ENCODE peak calls at places on chromosomes 11 and 22, in nine cellular contexts. One of them, this sample, is unnamed. For H3K36me3 and H3K9me3, the result is how much of the 10 kb centered on the place peaks cover.

GRCh38 chr22:26671317-26672059 is 14.1 kb downstream of the MIAT start:
- DNase-seq in HCT116: no peak
- DNase-seq in testis: no peak
- DNase-seq in Peyer's patch: peak
- DNase-seq in IMR-90: no peak
- DNase-seq in prostate gland: peak
- DNase-seq in suprapubic skin: peak
- DNase-seq in ovary: peak
- DNase-seq in heart left ventricle: peak
- DNase-seq in this sample: peak

GRCh38 chr22:43262990-43263644 is 76.2 kb upstream of the TTLL12 start:
- DNase-seq in HCT116: no peak
- DNase-seq in testis: no peak
- DNase-seq in Peyer's patch: peak
- DNase-seq in IMR-90: no peak
- DNase-seq in prostate gland: no peak
- DNase-seq in suprapubic skin: no peak
- DNase-seq in ovary: peak
- DNase-seq in heart left ventricle: peak
- DNase-seq in this sample: peak

GRCh38 chr22:19178065-19178658 is 374 bp downstream of the SLC25A1 start:
- DNase-seq in HCT116: no peak
- DNase-seq in testis: peak
- DNase-seq in Peyer's patch: peak
- DNase-seq in IMR-90: peak
- DNase-seq in prostate gland: no peak
- DNase-seq in suprapubic skin: no peak
- DNase-seq in ovary: no peak
- DNase-seq in heart left ventricle: peak
- DNase-seq in this sample: peak

GRCh38 chr22:18112440-18112839 is 1.8 kb downstream of the TUBA8 start:
- DNase-seq in HCT116: no peak
- DNase-seq in testis: no peak
- DNase-seq in Peyer's patch: no peak
- DNase-seq in IMR-90: no peak
- DNase-seq in prostate gland: no peak
- DNase-seq in suprapubic skin: no peak
- DNase-seq in ovary: no peak
- DNase-seq in heart left ventricle: no peak
- DNase-seq in this sample: no peak

GRCh38 chr11:28268925-28269324 is 160.7 kb downstream of the METTL15 start:
- DNase-seq in HCT116: no peak
- DNase-seq in testis: no peak
- DNase-seq in Peyer's patch: no peak
- DNase-seq in IMR-90: no peak
- DNase-seq in prostate gland: no peak
- DNase-seq in suprapubic skin: no peak
- DNase-seq in ovary: no peak
- DNase-seq in heart left ventricle: no peak
- DNase-seq in this sample: no peak

GRCh38 chr11:101583180-101584128 is at the start of gene TRPC6:
- DNase-seq in HCT116: no peak
- DNase-seq in testis: peak
- DNase-seq in Peyer's patch: no peak
- DNase-seq in IMR-90: peak
- DNase-seq in prostate gland: peak
- DNase-seq in suprapubic skin: peak
- DNase-seq in ovary: peak
- DNase-seq in heart left ventricle: peak
- DNase-seq in this sample: no peak

GRCh38 chr11:76208829-76209670 is 2.7 kb upstream of the WNT11 start:
- DNase-seq in HCT116: no peak
- DNase-seq in testis: peak
- DNase-seq in Peyer's patch: peak
- DNase-seq in IMR-90: peak
- DNase-seq in prostate gland: peak
- DNase-seq in suprapubic skin: peak
- DNase-seq in ovary: peak
- DNase-seq in heart left ventricle: peak
- DNase-seq in this sample: peak

GRCh38 chr11:298406-299065 is 790 bp downstream of the IFITM5 start:
- DNase-seq in HCT116: no peak
- DNase-seq in testis: no peak
- DNase-seq in Peyer's patch: peak
- DNase-seq in IMR-90: no peak
- DNase-seq in prostate gland: no peak
- DNase-seq in suprapubic skin: peak
- DNase-seq in ovary: peak
- DNase-seq in heart left ventricle: no peak
- DNase-seq in this sample: no peak

GRCh38 chr11:86696004-86696403 is 23.6 kb upstream of the ME3 start:
- DNase-seq in HCT116: peak
- DNase-seq in testis: no peak
- DNase-seq in Peyer's patch: no peak
- DNase-seq in IMR-90: peak
- DNase-seq in prostate gland: no peak
- DNase-seq in suprapubic skin: no peak
- DNase-seq in ovary: no peak
- DNase-seq in heart left ventricle: no peak
- DNase-seq in this sample: no peak

GRCh38 chr22:42891008-42891407 is 33.9 kb upstream of the ARFGAP3 start:
- DNase-seq in HCT116: no peak
- DNase-seq in testis: no peak
- DNase-seq in Peyer's patch: no peak
- DNase-seq in IMR-90: no peak
- DNase-seq in prostate gland: no peak
- DNase-seq in suprapubic skin: no peak
- DNase-seq in ovary: no peak
- DNase-seq in heart left ventricle: no peak
- DNase-seq in this sample: no peak

GRCh38 chr11:11709447-11710239 is 87.8 kb upstream of the GALNT18 start:
- DNase-seq in HCT116: no peak
- DNase-seq in testis: no peak
- DNase-seq in Peyer's patch: no peak
- DNase-seq in IMR-90: no peak
- DNase-seq in prostate gland: no peak
- DNase-seq in suprapubic skin: no peak
- DNase-seq in ovary: no peak
- DNase-seq in heart left ventricle: no peak
- DNase-seq in this sample: no peak

GRCh38 chr11:20367313-20367948 is 3.9 kb downstream of the HTATIP2 start:
- DNase-seq in HCT116: peak
- DNase-seq in testis: no peak
- DNase-seq in Peyer's patch: peak
- DNase-seq in IMR-90: peak
- DNase-seq in prostate gland: no peak
- DNase-seq in suprapubic skin: no peak
- DNase-seq in ovary: peak
- DNase-seq in heart left ventricle: no peak
- DNase-seq in this sample: peak

GRCh38 chr22:18000441-18001039 is 23.8 kb downstream of the MICAL3 start:
- DNase-seq in HCT116: no peak
- DNase-seq in testis: peak
- DNase-seq in Peyer's patch: peak
- DNase-seq in IMR-90: no peak
- DNase-seq in prostate gland: peak
- DNase-seq in suprapubic skin: peak
- DNase-seq in ovary: peak
- DNase-seq in heart left ventricle: no peak
- DNase-seq in this sample: no peak

GRCh38 chr22:27317961-27318360 is 483.6 kb downstream of the MN1 start:
- DNase-seq in HCT116: no peak
- DNase-seq in testis: no peak
- DNase-seq in Peyer's patch: no peak
- DNase-seq in IMR-90: no peak
- DNase-seq in prostate gland: no peak
- DNase-seq in suprapubic skin: no peak
- DNase-seq in ovary: no peak
- DNase-seq in heart left ventricle: no peak
- DNase-seq in this sample: no peak

GRCh38 chr11:2913029-2913431 is 16.2 kb downstream of the PHLDA2 start:
- DNase-seq in HCT116: no peak
- DNase-seq in testis: no peak
- DNase-seq in Peyer's patch: no peak
- DNase-seq in IMR-90: peak
- DNase-seq in prostate gland: no peak
- DNase-seq in suprapubic skin: no peak
- DNase-seq in ovary: no peak
- DNase-seq in heart left ventricle: no peak
- DNase-seq in this sample: no peak

GRCh38 chr11:120167659-120168058 is 29.7 kb upstream of the TRIM29 start:
- DNase-seq in HCT116: no peak
- DNase-seq in testis: no peak
- DNase-seq in Peyer's patch: no peak
- DNase-seq in IMR-90: no peak
- DNase-seq in prostate gland: no peak
- DNase-seq in suprapubic skin: no peak
- DNase-seq in ovary: no peak
- DNase-seq in heart left ventricle: no peak
- DNase-seq in this sample: no peak

GRCh38 chr11:122468965-122469364 is 186.6 kb upstream of the UBASH3B start:
- DNase-seq in HCT116: no peak
- DNase-seq in testis: no peak
- DNase-seq in Peyer's patch: no peak
- DNase-seq in IMR-90: no peak
- DNase-seq in prostate gland: no peak
- DNase-seq in suprapubic skin: no peak
- DNase-seq in ovary: no peak
- DNase-seq in heart left ventricle: no peak
- DNase-seq in this sample: no peak

GRCh38 chr22:23274891-23275694 is 94.8 kb downstream of the BCR start:
- DNase-seq in HCT116: no peak
- DNase-seq in testis: no peak
- DNase-seq in Peyer's patch: no peak
- DNase-seq in IMR-90: no peak
- DNase-seq in prostate gland: no peak
- DNase-seq in suprapubic skin: no peak
- DNase-seq in ovary: no peak
- DNase-seq in heart left ventricle: no peak
- DNase-seq in this sample: no peak

GRCh38 chr11:69638941-69639681 is 1.8 kb upstream of the CCND1 start:
- DNase-seq in HCT116: peak
- DNase-seq in testis: peak
- DNase-seq in Peyer's patch: peak
- DNase-seq in IMR-90: peak
- DNase-seq in prostate gland: peak
- DNase-seq in suprapubic skin: peak
- DNase-seq in ovary: peak
- DNase-seq in heart left ventricle: peak
- DNase-seq in this sample: peak

GRCh38 chr11:47233989-47234668 is 14.5 kb downstream of the ACP2 start:
- DNase-seq in HCT116: no peak
- DNase-seq in testis: peak
- DNase-seq in Peyer's patch: no peak
- DNase-seq in IMR-90: peak
- DNase-seq in prostate gland: no peak
- DNase-seq in suprapubic skin: no peak
- DNase-seq in ovary: no peak
- DNase-seq in heart left ventricle: peak
- DNase-seq in this sample: no peak

DNA sequence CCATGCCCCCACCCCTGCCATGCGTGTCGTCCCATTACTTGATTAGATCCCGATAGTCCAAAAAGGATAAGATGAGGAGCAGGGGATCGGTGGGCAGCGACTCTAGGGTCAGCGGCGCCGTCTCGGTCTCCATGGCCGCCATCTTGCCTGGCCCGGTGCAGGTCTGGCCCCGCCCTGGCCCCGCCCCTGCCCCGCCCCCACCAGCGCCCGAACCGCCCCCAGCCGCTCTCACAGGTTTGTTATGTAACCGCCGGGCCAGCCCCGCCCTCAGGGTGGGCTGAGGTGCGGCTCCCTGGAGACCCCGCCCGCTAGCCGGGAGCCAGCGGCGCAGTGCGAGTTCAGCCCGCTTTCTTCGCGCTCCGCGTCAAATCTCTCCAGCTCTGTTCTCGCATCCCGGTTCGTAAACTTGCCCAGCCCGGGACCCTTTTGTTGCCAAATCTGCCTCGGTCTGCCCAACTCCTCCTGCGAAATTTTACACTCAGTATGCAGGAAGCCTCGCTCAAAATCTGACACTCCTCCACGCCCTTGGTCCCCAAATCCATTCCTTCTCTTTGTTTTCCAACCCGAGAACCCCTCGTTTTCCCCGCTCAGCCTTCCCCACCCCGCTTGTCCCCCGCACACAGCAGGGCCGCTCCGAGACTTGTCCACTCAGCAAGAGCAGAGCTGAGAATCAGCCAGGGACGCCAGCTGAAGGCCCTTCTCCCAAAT is at the start of gene FBXO3:
- DNase-seq in HCT116: peak
- DNase-seq in testis: peak
- DNase-seq in Peyer's patch: peak
- DNase-seq in IMR-90: peak
- DNase-seq in prostate gland: peak
- DNase-seq in suprapubic skin: peak
- DNase-seq in ovary: peak
- DNase-seq in heart left ventricle: peak
- DNase-seq in this sample: peak
- TF ChIP-seq POLR2A in HCT116: peak
- TF ChIP-seq POLR2A in testis: no peak
- TF ChIP-seq POLR2A in Peyer's patch: no peak
- TF ChIP-seq POLR2A in IMR-90: peak
- TF ChIP-seq POLR2A in prostate gland: no peak
- TF ChIP-seq POLR2A in suprapubic skin: no peak
- TF ChIP-seq POLR2A in ovary: no peak
- TF ChIP-seq POLR2A in heart left ventricle: no peak
- TF ChIP-seq POLR2A in this sample: no peak

GRCh38 chr11:9581556-9582161 is 8.2 kb downstream of the WEE1 start:
- DNase-seq in HCT116: no peak
- DNase-seq in testis: no peak
- DNase-seq in Peyer's patch: no peak
- DNase-seq in IMR-90: no peak
- DNase-seq in prostate gland: no peak
- DNase-seq in suprapubic skin: no peak
- DNase-seq in ovary: no peak
- DNase-seq in heart left ventricle: no peak
- DNase-seq in this sample: no peak
- H3K36me3 ChIP-seq in HCT116: half or more
- H3K36me3 ChIP-seq in testis: under half
- H3K36me3 ChIP-seq in Peyer's patch: under half
- H3K36me3 ChIP-seq in IMR-90: under half
- H3K36me3 ChIP-seq in prostate gland: under half
- H3K36me3 ChIP-seq in suprapubic skin: half or more
- H3K36me3 ChIP-seq in ovary: under half
- H3K36me3 ChIP-seq in heart left ventricle: half or more
- H3K36me3 ChIP-seq in this sample: half or more

GRCh38 chr11:58772719-58773285 is 41.1 kb upstream of the GLYAT start:
- DNase-seq in HCT116: no peak
- DNase-seq in testis: no peak
- DNase-seq in Peyer's patch: no peak
- DNase-seq in IMR-90: no peak
- DNase-seq in prostate gland: no peak
- DNase-seq in suprapubic skin: no peak
- DNase-seq in ovary: no peak
- DNase-seq in heart left ventricle: no peak
- DNase-seq in this sample: no peak
- H3K9me3 ChIP-seq in HCT116: under half
- H3K9me3 ChIP-seq in testis: under half
- H3K9me3 ChIP-seq in Peyer's patch: under half
- H3K9me3 ChIP-seq in IMR-90: under half
- H3K9me3 ChIP-seq in prostate gland: under half
- H3K9me3 ChIP-seq in suprapubic skin: under half
- H3K9me3 ChIP-seq in ovary: under half
- H3K9me3 ChIP-seq in heart left ventricle: under half
- H3K9me3 ChIP-seq in this sample: under half

GRCh38 chr22:29309332-29310064 is 3.0 kb downstream of the GAS2L1 start:
- DNase-seq in HCT116: no peak
- DNase-seq in testis: peak
- DNase-seq in Peyer's patch: peak
- DNase-seq in IMR-90: no peak
- DNase-seq in prostate gland: no peak
- DNase-seq in suprapubic skin: peak
- DNase-seq in ovary: peak
- DNase-seq in heart left ventricle: peak
- DNase-seq in this sample: peak
- TF ChIP-seq POLR2A in HCT116: no peak
- TF ChIP-seq POLR2A in testis: no peak
- TF ChIP-seq POLR2A in Peyer's patch: no peak
- TF ChIP-seq POLR2A in IMR-90: no peak
- TF ChIP-seq POLR2A in prostate gland: no peak
- TF ChIP-seq POLR2A in suprapubic skin: no peak
- TF ChIP-seq POLR2A in ovary: no peak
- TF ChIP-seq POLR2A in heart left ventricle: no peak
- TF ChIP-seq POLR2A in this sample: no peak

This sample was measured in stomach.